ENCODE peak calls at places on chromosomes 5 and 9, in ten cellular contexts. F, P, X, L, O, M, K, I, A and N are unnamed samples.

GRCh38 chr5:75640395-75640794 is 29.1 kb downstream of the ANKDD1B start:
- DNase-seq in F (no peak), P (no peak), X (no peak), L (peak; percentile 90), O (no peak), M (peak; percentile 95), K (peak; percentile 78), I (no peak), A (no peak), N (no peak)

GRCh38 chr9:111975709-111976108 is 79.1 kb downstream of the UGCG start:
- DNase-seq in F (no peak), P (peak; percentile 36), X (no peak), L (no peak), O (no peak), M (no peak), K (no peak), I (peak; percentile 45), A (peak; percentile 78), N (peak; percentile 80)

GRCh38 chr9:74775401-74775800 is 112.3 kb downstream of the TRPM6 start:
- DNase-seq in F (no peak), P (no peak), X (no peak), L (no peak), O (no peak), M (no peak), K (no peak), I (no peak), A (no peak), N (no peak)

GRCh38 chr9:104805441-104805840 is 41.5 kb downstream of the NIPSNAP3B start:
- DNase-seq in F (no peak), P (no peak), X (no peak), L (no peak), O (no peak), M (no peak), K (no peak), I (no peak), A (no peak), N (no peak)

GRCh38 chr9:96555567-96556386 is 63.9 kb downstream of the CDC14B start:
- DNase-seq in F (no peak), P (no peak), X (no peak), L (peak; percentile 43), O (no peak), M (peak; percentile 52), K (peak; percentile 44), I (no peak), A (no peak), N (no peak)

GRCh38 chr9:4117835-4118610 is 181.8 kb downstream of the GLIS3 start:
- DNase-seq in F (no peak), P (no peak), X (no peak), L (no peak), O (no peak), M (no peak), K (no peak), I (no peak), A (peak; percentile 55), N (peak; percentile 54)

GRCh38 chr5:148740966-148741742 is 85.3 kb upstream of the ADRB2 start:
- DNase-seq in F (peak; percentile 20), P (no peak), X (no peak), L (peak; percentile 76), O (no peak), M (peak; percentile 53), K (peak; percentile 85), I (peak; percentile 61), A (no peak), N (no peak)

GRCh38 chr5:172075655-172076054 is 69.2 kb upstream of the FBXW11 start:
- DNase-seq in F (no peak), P (no peak), X (no peak), L (no peak), O (no peak), M (no peak), K (no peak), I (no peak), A (no peak), N (no peak)

GRCh38 chr9:5493597-5494511 is 16.5 kb upstream of the PDCD1LG2 start:
- DNase-seq in F (no peak), P (peak; percentile 25), X (no peak), L (peak; percentile 78), O (no peak), M (peak; percentile 89), K (peak; percentile 92), I (no peak), A (no peak), N (no peak)

GRCh38 chr5:73031839-73032238 is 76.0 kb downstream of the FCHO2 start:
- DNase-seq in F (no peak), P (no peak), X (no peak), L (peak; percentile 75), O (no peak), M (peak; percentile 84), K (peak; percentile 91), I (peak; percentile 5), A (no peak), N (no peak)

GRCh38 chr9:214488-215448 is at the start of gene DOCK8:
- DNase-seq in F (peak; percentile 55), P (peak; percentile 68), X (no peak), L (peak; percentile 62), O (no peak), M (peak; percentile 30), K (no peak), I (peak; percentile 84), A (peak; percentile 94), N (no peak)
- TF ChIP-seq CTCF in F (peak; percentile 2), P (peak; percentile 46), X (no peak), L (peak; percentile 48), O (no peak), M (no peak), K (no peak), I (peak; percentile 42), A (peak; percentile 56), N (no peak)

GRCh38 chr9:113988385-113988784 is 89.7 kb downstream of the AMBP start:
- DNase-seq in F (no peak), P (no peak), X (no peak), L (no peak), O (no peak), M (no peak), K (no peak), I (no peak), A (no peak), N (no peak)

GRCh38 chr9:113987526-113987925 is 90.6 kb downstream of the AMBP start:
- DNase-seq in F (no peak), P (no peak), X (no peak), L (no peak), O (no peak), M (no peak), K (no peak), I (no peak), A (no peak), N (no peak)

GRCh38 chr9:113984639-113985380 is 93.3 kb downstream of the AMBP start:
- DNase-seq in F (no peak), P (no peak), X (no peak), L (no peak), O (no peak), M (no peak), K (no peak), I (no peak), A (no peak), N (no peak)

GRCh38 chr9:113986931-113987330 is 91.2 kb downstream of the AMBP start:
- DNase-seq in F (no peak), P (no peak), X (no peak), L (no peak), O (no peak), M (no peak), K (no peak), I (no peak), A (no peak), N (no peak)

GRCh38 chr9:113985968-113986585 is 92.0 kb downstream of the AMBP start:
- DNase-seq in F (no peak), P (no peak), X (no peak), L (peak; percentile 43), O (no peak), M (peak; percentile 80), K (peak; percentile 41), I (peak; percentile 21), A (no peak), N (no peak)
- H3K27ac ChIP-seq in F (no peak overlapping the region), P (no peak overlapping the region), X (no peak overlapping the region), L (no peak overlapping the region), O (no peak overlapping the region), M (no peak overlapping the region), K (no peak overlapping the region), I (no peak overlapping the region), A (no peak overlapping the region), N (no peak overlapping the region)

GRCh38 chr5:176704355-176704754 is 57.1 kb downstream of the TSPAN17 start:
- DNase-seq in F (no peak), P (no peak), X (no peak), L (no peak), O (no peak), M (no peak), K (no peak), I (no peak), A (no peak), N (no peak)

GRCh38 chr5:176702952-176703641 is 55.8 kb downstream of the TSPAN17 start:
- DNase-seq in F (no peak), P (no peak), X (no peak), L (no peak), O (no peak), M (no peak), K (no peak), I (no peak), A (no peak), N (no peak)

GRCh38 chr5:176697929-176698520 is 50.7 kb downstream of the TSPAN17 start:
- DNase-seq in F (no peak), P (no peak), X (no peak), L (no peak), O (no peak), M (no peak), K (no peak), I (no peak), A (no peak), N (peak; percentile 94)

GRCh38 chr5:176697267-176697928 is 50.1 kb downstream of the TSPAN17 start:
- DNase-seq in F (no peak), P (no peak), X (no peak), L (no peak), O (no peak), M (no peak), K (no peak), I (no peak), A (no peak), N (no peak)

DNA sequence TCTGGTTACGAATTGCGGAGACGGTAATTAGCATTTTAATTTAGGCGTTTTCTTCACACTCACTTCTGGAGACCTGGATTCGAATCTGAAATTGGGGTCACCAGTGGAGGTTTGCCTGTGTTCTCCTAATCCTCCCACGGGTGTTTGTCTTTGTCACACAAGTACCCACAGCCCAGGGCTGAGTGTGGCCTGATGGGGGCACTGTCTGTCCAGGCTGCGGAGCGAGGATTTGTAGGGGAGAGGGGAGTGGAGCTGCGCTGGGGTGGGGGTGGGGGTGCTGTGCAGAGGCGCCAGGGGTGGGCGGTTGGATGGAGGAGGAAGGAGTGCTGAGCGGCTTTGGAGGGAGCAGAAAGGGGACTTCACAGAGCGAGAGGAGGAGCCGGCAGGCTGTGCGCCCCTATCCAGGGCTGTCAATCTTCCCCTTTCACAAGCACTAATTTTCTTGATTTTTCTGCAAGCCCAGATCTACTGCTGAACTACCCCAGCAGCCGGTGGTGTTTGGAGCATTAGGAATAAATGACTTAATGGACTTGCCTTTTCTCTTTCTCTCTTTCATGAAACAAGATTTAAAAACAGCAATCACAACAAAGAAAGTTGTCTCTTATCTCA is 53.1 kb downstream of the TSPAN17 start:
- DNase-seq in F (no peak), P (no peak), X (no peak), L (peak; percentile 12), O (peak; percentile 64), M (no peak), K (no peak), I (no peak), A (no peak), N (peak; percentile 73)
- H3K27me3 ChIP-seq in F (peaks cover 14% of the 10 kb centered on the region), P (peaks cover 100% of the 10 kb centered on the region), X (no peaks in the 10 kb centered on the region), L (peaks cover 11% of the 10 kb centered on the region), O (peaks cover 6% of the 10 kb centered on the region), M (peaks cover 14% of the 10 kb centered on the region), K (peaks cover 80% of the 10 kb centered on the region), I (peaks cover 5% of the 10 kb centered on the region), A (peaks cover 80% of the 10 kb centered on the region), N (no peaks in the 10 kb centered on the region)

GRCh38 chr5:173204185-173204979 is 30.6 kb downstream of the NKX2-5 start:
- DNase-seq in F (no peak), P (no peak), X (no peak), L (peak; percentile 41), O (no peak), M (peak; percentile 12), K (peak; percentile 33), I (peak; percentile 26), A (no peak), N (no peak)
- TF ChIP-seq CTCF in F (peak; percentile 20), P (peak; percentile 59), X (no peak), L (peak; percentile 55), O (no peak), M (peak; percentile 37), K (peak; percentile 61), I (peak; percentile 51), A (peak; percentile 57), N (peak; percentile 42)